ENCODE peak calls at places on chromosomes 6 and 20, in five cellular contexts. D, E, S, I and P are unnamed samples.

GRCh38 chr20:18537651-18538050 is 29.6 kb upstream of the SMIM26 start:
- DNase-seq in D (no peak), E (no peak), S (no peak), I (no peak), P (no peak)

GRCh38 chr20:3815703-3816315 is 4.5 kb upstream of the AP5S1 start:
- DNase-seq in D (no peak), E (no peak), S (no peak), I (no peak), P (no peak)

GRCh38 chr20:61588356-61589054 is 336.4 kb downstream of the CDH4 start:
- DNase-seq in D (peak), E (no peak), S (no peak), I (no peak), P (no peak)

GRCh38 chr6:9732056-9732455 is 682.8 kb downstream of the TFAP2A start:
- DNase-seq in D (no peak), E (no peak), S (no peak), I (no peak), P (no peak)

GRCh38 chr6:69795469-69796080 is 1.2 kb downstream of the LMBRD1 start:
- DNase-seq in D (no peak), E (no peak), S (no peak), I (no peak), P (no peak)

GRCh38 chr6:143222758-143223334 is 162.2 kb downstream of the AIG1 start:
- DNase-seq in D (no peak), E (no peak), S (no peak), I (no peak), P (no peak)

GRCh38 chr20:49262444-49262843 is 15.4 kb downstream of the ZNFX1 start:
- DNase-seq in D (no peak), E (no peak), S (no peak), I (no peak), P (no peak)

GRCh38 chr6:131295081-131295480 is 159.8 kb downstream of the AKAP7 start:
- DNase-seq in D (no peak), E (no peak), S (no peak), I (no peak), P (peak)

GRCh38 chr20:9075264-9076095 is 6.6 kb downstream of the PLCB4 start:
- DNase-seq in D (no peak), E (no peak), S (no peak), I (no peak), P (no peak)

GRCh38 chr20:10110151-10110550 is 75.4 kb downstream of the ANKEF1 start:
- DNase-seq in D (no peak), E (no peak), S (no peak), I (no peak), P (no peak)

GRCh38 chr6:40112350-40112749 is 178.1 kb upstream of the MOCS1 start:
- DNase-seq in D (no peak), E (no peak), S (no peak), I (no peak), P (no peak)

GRCh38 chr20:2042400-2042799 is 48.5 kb upstream of the PDYN start:
- DNase-seq in D (no peak), E (no peak), S (no peak), I (no peak), P (no peak)

GRCh38 chr20:2693286-2693995 is 861 bp downstream of the EBF4 start:
- DNase-seq in D (peak), E (no peak), S (no peak), I (no peak), P (peak)

GRCh38 chr6:32146287-32146686 is 5.5 kb downstream of the PRRT1 start:
- DNase-seq in D (no peak), E (no peak), S (no peak), I (no peak), P (no peak)

GRCh38 chr6:128655978-128656498 is 135.6 kb upstream of the PTPRK start:
- DNase-seq in D (peak), E (no peak), S (no peak), I (peak), P (no peak)

GRCh38 chr6:170279977-170280688 is 10.7 kb downstream of the DLL1 start:
- DNase-seq in D (peak), E (no peak), S (no peak), I (no peak), P (no peak)

GRCh38 chr20:35129647-35130069 is 17.5 kb downstream of the EDEM2 start:
- DNase-seq in D (peak), E (no peak), S (peak), I (no peak), P (no peak)

GRCh38 chr6:3623451-3624267 is 127.9 kb downstream of the PXDC1 start:
- DNase-seq in D (no peak), E (no peak), S (no peak), I (no peak), P (peak)

DNA sequence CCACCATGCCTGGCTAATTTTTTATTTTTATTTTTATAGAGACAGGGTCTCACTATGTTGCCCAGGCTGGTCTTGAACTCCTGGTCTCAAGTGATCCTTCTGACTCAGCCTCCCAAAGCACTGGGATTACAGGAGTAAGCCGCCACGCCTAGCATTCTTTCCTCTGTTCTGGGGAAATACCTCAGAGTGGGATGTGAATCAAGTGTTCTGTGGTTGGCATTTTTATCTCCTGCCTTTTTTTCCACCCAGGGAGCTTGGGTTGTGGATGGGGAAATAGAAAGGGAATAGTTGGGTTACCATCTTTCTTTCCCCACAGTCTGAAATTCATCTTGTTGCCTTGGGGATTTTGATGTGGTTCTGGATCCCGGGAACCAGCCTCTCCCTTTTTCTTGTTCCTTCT is 24.1 kb downstream of the TFAP2C start:
- DNase-seq in D (peak), E (no peak), S (no peak), I (no peak), P (no peak)
- TF ChIP-seq CHD2 in D (no peak), E (no peak), S (no peak), I (no peak), P (no peak)

GRCh38 chr6:124812067-124812466 is 150.2 kb upstream of the RNF217 start:
- DNase-seq in D (no peak), E (no peak), S (no peak), I (no peak), P (no peak)
- TF ChIP-seq CEBPB in D (no peak), E (no peak), S (no peak), I (no peak), P (no peak)

DNA sequence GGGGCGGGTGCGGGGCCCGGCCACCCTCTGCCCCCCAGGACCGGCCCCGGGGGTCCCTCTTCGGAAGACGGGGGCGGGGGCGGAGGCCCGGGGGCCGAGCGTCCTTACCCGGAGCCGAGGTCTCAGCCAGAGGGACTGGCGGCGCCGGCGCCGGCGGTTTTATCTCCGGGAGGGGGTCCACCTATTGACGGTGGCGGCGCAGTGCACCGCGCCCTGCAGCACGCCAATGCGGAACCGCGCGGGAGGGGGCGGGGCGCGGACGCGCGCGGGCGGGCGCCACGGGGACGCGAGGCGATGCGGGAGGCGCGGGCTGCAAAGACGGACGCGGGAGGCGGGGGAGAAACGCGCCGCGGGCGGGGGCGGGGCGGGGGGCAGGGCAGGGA is at the start of gene EEF1A2:
- DNase-seq in D (no peak), E (peak), S (no peak), I (no peak), P (no peak)
- TF ChIP-seq CHD2 in D (no peak), E (no peak), S (no peak), I (no peak), P (no peak)

GRCh38 chr6:1255646-1256365 is 56.1 kb upstream of the FOXQ1 start:
- DNase-seq in D (no peak), E (no peak), S (no peak), I (no peak), P (no peak)
- TF ChIP-seq CEBPB in D (no peak), E (no peak), S (no peak), I (no peak), P (no peak)

GRCh38 chr6:96016781-96017180 is 1.0 kb downstream of the FUT9 start:
- DNase-seq in D (no peak), E (no peak), S (no peak), I (no peak), P (no peak)

GRCh38 chr6:96014846-96015245 is 928 bp upstream of the FUT9 start:
- DNase-seq in D (no peak), E (no peak), S (no peak), I (no peak), P (no peak)

GRCh38 chr6:96015791-96016776 is at the start of gene FUT9:
- DNase-seq in D (no peak), E (no peak), S (no peak), I (no peak), P (peak)

GRCh38 chr6:96013531-96013930 is 2.2 kb upstream of the FUT9 start:
- DNase-seq in D (no peak), E (no peak), S (no peak), I (no peak), P (no peak)

DNA sequence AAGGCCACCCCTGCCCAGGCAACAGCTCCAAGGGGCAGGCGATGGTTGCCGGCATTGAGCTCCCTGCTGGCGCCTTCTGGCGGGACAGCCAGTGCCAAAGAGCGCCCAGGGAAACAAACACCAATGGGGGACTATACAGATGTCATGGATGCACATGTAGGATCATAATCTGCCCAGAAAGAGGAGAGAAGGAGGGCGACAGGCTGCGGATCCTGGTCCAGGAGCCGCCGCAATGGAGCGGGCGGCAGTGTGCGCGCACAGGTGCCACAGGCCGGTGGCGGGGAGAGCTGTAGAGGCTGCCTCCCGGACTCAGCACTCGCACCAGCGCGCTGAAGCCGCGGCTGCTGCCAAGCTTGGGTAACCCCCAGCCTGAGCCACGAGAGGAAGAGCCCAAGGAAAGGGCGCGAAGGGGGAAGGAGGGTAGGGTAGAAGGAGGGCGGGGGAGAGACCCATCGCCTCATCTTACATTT is 418 bp upstream of the FUT9 start:
- DNase-seq in D (no peak), E (no peak), S (no peak), I (no peak), P (no peak)
- TF ChIP-seq CHD2 in D (no peak), E (no peak), S (no peak), I (no peak), P (no peak)

DNA sequence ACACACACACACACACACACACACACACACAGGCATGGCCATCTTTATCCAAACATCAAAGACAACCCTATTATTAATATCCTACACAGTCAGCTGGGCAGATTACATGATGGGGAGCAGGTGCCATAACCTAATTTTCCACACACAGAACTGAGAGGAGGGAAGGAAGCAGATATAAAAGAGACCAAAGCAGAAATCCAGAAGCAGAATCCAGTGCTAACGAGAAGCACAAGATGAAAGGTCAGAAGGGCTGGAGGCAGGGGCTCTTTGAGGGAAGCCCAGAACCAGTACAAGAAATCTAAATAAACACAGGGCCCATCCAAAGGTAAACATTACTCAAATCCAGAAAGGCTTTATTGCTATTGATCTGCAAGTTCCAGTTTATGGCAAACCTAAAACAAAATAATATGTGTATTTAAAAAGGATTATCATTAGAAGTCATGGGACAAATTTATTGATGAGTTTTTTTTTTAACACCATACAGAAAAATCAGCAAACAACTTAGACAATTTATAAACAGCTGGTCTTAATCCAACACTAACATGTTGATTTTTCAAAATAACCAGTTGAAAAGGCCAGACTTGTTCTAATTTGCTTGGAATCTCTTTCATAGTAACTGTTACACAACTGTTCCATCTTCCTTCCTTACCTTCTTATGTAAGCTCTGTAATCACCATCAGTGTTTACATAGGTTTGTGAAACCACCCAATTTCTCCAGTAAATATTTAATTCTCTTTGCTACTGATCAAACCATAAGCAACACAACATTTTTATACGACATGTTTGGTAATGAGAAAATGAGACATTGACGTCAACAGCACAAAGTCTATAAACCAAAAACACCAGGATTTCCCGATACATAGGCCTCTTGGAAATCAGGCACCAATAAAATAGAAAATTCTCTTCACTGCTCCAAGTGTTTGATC is 34.2 kb downstream of the SLC23A2 start:
- DNase-seq in D (peak), E (no peak), S (peak), I (no peak), P (no peak)
- TF ChIP-seq CEBPB in D (peak), E (no peak), S (peak), I (no peak), P (no peak)

DNA sequence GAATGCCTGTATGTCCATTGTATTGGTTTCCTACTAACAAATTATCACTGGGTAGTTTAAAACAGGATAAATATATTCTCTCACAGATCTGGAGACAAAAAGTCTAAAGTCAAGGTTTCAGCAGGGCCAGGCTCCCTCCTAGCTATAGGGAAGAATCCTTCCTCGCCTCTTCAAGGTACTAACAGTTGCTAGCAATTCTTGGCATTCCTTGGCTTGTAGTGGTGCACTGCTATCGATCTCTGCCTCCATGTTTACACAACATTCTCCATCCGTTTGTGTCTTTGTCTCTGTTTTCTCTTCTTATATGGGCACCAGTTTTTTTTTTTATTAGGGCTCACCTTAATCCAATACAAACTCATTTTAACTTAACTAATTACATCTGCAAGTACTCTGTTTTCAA is 48.9 kb downstream of the OR2B6 start:
- DNase-seq in D (no peak), E (no peak), S (no peak), I (no peak), P (no peak)
- TF ChIP-seq CHD2 in D (no peak), E (no peak), S (no peak), I (no peak), P (no peak)

GRCh38 chr6:27224729-27225128 is 22.8 kb upstream of the PRSS16 start:
- DNase-seq in D (no peak), E (no peak), S (no peak), I (no peak), P (no peak)
- TF ChIP-seq CEBPB in D (no peak), E (no peak), S (no peak), I (no peak), P (no peak)